ENCODE peak calls at places on chromosomes 5 and 9, in five cellular contexts. C is HepG2; A is gastrocnemius medialis; N is CD4-positive, alpha-beta T cell; W is Karpas-422. V is an unnamed sample.

GRCh38 chr5:96761618-96762017 is 46.1 kb downstream of the ERAP1 start:
- DNase-seq in C (no peak), A (no peak), N (no peak), W (no peak), V (no peak)

GRCh38 chr5:54518146-54519082 is 855 bp downstream of the SNX18 start:
- DNase-seq in C (no peak), A (no peak), N (peak; percentile 49), W (no peak), V (no peak)

GRCh38 chr9:94082553-94082952 is 1.7 kb upstream of the PTPDC1 start:
- DNase-seq in C (no peak), A (no peak), N (no peak), W (no peak), V (no peak)

GRCh38 chr9:111691686-111692329 is 30.4 kb downstream of the GNG10 start:
- DNase-seq in C (peak; percentile 52), A (no peak), N (no peak), W (peak; percentile 72), V (no peak)

GRCh38 chr5:54703091-54703490 is 185.5 kb downstream of the SNX18 start:
- DNase-seq in C (no peak), A (peak; percentile 49), N (no peak), W (no peak), V (no peak)

GRCh38 chr9:93459432-93459847 is 6.1 kb upstream of the FAM120AOS start:
- DNase-seq in C (no peak), A (no peak), N (no peak), W (no peak), V (no peak)

GRCh38 chr9:120913673-120914266 is 12.8 kb downstream of the TRAF1 start:
- DNase-seq in C (no peak), A (no peak), N (no peak), W (peak; percentile 68), V (no peak)

GRCh38 chr5:88474574-88474973 is 205.9 kb upstream of the TMEM161B start:
- DNase-seq in C (peak; percentile 21), A (no peak), N (no peak), W (no peak), V (no peak)

GRCh38 chr5:56567278-56567677 is 248.1 kb upstream of the MAP3K1 start:
- DNase-seq in C (no peak), A (no peak), N (no peak), W (no peak), V (no peak)

GRCh38 chr5:139561655-139562451 is 714 bp downstream of the UBE2D2 start:
- DNase-seq in C (no peak), A (peak; percentile 30), N (peak; percentile 38), W (peak; percentile 77), V (no peak)

GRCh38 chr5:139562847-139563246 is 1.7 kb downstream of the UBE2D2 start:
- DNase-seq in C (no peak), A (no peak), N (no peak), W (no peak), V (no peak)

GRCh38 chr5:139566611-139567010 is 5.5 kb downstream of the UBE2D2 start:
- DNase-seq in C (no peak), A (no peak), N (no peak), W (no peak), V (no peak)

GRCh38 chr5:139569276-139569955 is 8.3 kb downstream of the UBE2D2 start:
- DNase-seq in C (no peak), A (no peak), N (no peak), W (peak; percentile 34), V (no peak)

DNA sequence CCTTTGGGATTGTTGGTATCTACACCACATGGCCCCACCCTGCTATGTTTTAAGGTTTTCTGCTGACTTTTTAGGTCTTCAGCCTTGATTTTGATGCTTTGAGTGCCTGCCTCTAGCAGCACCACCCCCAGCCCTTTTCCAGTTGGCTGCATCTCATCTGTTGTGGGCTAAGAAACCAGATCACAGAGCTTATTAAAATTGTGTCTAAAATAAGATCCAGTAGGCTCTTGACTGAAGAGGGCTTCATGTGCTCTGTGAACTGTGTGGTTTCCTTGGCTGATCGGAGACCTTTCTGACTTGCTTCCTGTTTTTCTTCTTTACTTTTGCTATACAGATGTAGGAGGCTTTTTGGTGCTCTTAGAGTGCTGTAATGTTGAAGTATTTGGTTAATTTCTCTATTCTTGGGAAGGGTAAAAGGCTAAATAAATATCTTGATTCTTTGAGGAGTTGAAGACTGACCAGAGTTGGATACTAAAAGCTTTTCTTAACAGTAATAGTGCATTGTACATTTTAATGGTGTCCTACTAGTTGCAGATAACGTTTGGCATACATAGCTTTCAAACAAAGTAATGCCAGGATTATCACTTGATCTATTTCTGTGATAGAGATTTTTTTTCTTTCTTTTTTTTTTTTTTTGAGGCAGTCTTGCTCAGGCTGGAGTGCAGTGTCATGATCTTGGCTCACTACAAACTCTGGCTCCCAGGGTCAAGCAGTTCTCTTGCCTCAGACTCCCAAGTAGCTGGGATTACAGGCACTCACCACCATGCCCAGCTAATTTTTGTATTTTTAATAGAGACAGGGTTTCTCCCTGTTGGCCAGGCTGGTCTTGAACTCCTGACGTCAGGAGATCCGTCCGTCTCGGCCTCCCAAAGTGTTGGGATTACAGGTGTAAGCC is 4.5 kb downstream of the UBE2D2 start:
- DNase-seq in C (no peak), A (peak; percentile 42), N (peak; percentile 38), W (peak; percentile 95), V (no peak)
- H3K27ac ChIP-seq in C (no peak overlapping the region), A (peak overlapping the region; percentile 97), N (peak overlapping the region; percentile 53), W (peak overlapping the region; percentile 91), V (no peak overlapping the region)

GRCh38 chr9:137387034-137387890 is 35.7 kb downstream of the EXD3 start:
- DNase-seq in C (no peak), A (no peak), N (peak; percentile 42), W (no peak), V (no peak)
- H3K27ac ChIP-seq in C (no peak overlapping the region), A (peak overlapping the region; percentile 56), N (peak overlapping the region; percentile 55), W (no peak overlapping the region), V (no peak overlapping the region)

DNA sequence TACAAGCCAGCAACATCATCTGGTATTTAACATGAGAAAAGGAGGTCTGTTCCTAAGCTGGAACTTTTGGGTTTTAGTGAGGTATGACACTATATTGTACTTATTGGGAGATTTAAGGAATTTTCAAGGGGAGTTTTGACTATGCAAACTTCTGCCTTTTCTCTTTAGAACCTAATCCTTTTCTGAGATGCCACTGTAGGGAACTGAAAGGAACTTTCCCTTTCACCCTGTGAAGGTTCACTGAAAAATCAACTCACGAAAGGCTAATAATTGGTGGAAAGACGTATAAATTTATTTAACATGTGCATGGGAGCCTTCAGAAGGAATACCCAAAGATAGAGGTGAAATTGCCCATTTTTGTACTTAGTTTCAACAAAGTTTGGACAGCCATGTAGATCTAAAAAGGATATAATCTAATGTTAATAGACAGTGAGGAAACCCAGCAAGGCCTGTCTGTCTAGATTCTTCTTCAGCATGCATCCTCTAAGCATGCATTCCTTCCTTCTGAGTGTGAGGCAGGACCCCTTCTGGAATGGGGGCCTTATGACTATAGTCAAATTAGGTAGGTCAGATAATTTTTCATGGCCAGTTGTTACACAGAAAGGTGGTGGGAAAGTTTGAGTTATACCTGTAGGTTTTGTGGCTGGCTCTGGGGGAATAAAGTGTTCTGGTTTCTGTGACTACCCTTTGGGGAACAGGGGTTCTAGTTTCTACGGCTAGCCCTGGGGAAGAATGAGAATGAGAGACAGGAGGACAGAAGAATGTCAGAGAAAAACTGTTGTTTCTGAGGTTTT is 200.3 kb downstream of the C9orf152 start:
- DNase-seq in C (no peak), A (no peak), N (no peak), W (no peak), V (no peak)
- H3K27ac ChIP-seq in C (no peak overlapping the region), A (no peak overlapping the region), N (no peak overlapping the region), W (no peak overlapping the region), V (no peak overlapping the region)

DNA sequence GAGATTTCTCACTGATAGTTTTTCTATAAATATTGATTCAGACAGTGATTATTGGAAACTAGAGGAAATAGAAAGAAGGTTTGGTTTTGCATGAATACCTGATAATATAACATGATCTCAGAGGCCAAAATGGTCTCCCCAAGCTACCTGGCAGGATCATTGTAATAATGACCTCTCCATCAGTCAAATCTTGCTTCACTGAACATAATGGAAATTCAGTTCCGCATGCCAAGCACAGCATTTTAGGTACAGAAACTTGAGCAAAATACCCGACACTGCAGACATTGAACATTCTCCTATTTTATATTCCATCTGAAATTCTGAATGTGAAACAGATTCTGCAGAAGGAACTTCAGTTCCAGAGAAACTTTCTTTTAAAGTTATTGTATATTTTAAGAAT is 9.1 kb upstream of the TBC1D2 start:
- DNase-seq in C (no peak), A (no peak), N (no peak), W (no peak), V (no peak)
- H3K27ac ChIP-seq in C (no peak overlapping the region), A (no peak overlapping the region), N (no peak overlapping the region), W (no peak overlapping the region), V (no peak overlapping the region)

GRCh38 chr9:98865284-98865683 is 57.8 kb downstream of the GALNT12 start:
- DNase-seq in C (no peak), A (no peak), N (no peak), W (no peak), V (no peak)
- H3K27ac ChIP-seq in C (no peak overlapping the region), A (peak overlapping the region; percentile 49), N (no peak overlapping the region), W (no peak overlapping the region), V (no peak overlapping the region)

DNA sequence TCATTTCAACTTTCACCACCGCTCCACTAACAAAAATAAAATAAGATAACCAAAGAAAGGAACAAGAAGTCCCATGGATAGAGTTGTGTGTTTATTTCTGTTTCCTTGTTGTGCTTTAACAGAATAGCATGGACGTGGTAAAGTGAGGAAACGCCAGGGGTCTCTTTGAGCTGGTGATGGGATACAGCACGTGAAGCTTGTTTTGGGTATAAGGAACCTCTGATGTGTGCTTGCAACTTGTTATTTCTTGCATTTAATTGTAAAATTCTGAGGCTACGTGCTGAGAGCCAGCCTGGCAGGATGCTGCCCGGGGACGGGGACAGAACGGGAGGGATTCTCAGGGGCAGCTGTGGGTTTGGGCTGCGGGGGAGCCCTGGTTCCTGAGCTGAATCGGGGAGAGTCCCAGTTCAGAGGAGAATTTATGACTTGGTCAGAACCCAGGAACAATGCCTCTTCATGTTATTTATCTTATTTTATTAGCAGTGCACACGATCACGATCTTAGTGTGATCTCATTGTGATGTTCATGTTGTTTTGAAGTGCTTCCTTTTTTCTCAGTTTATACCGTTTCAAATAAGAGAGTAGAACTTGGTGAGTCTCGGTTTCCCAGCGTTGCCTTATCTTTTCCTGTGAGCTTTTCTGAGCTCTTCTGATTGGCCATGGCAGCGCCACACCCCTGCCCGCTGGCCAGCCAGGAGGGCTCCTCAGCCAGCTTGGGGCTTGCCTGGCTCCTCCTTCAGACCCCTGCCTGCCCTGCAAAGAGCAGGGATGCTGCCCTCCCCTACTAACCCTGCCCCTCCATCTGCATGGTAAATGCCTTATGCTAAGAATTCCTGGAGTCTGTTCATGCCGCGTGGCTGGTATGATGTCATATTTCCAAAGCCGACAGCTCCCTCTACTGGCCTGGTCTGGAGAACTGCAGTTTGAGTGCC is 63.6 kb downstream of the ANKRD33B start:
- DNase-seq in C (peak; percentile 79), A (peak; percentile 72), N (peak; percentile 64), W (peak; percentile 92), V (peak; percentile 58)
- H3K27ac ChIP-seq in C (no peak overlapping the region), A (peak overlapping the region; percentile 64), N (no peak overlapping the region), W (no peak overlapping the region), V (no peak overlapping the region)